ENCODE peak calls at places on chromosomes 3 and 15, in eight cellular contexts. E is SJSA1; R is T-helper 2 cell; G is BE2C; J is nucleus accumbens; Y is stimulated activated CD4-positive, alpha-beta T cell treated with anti-CD3 and anti-CD28 coated beads, Interleukin-1b, Interleukin-23, amount 100 ng/mL, for 4 hours; B is mesothelial cell of epicardium; Z is left lung. A is an unnamed sample.

GRCh38 chr3:159187232-159187631 is 385.4 kb downstream of the MFSD1 start:
- DNase-seq in E (no peak), R (no peak), G (peak; percentile 5), J (no peak), Y (no peak), B (no peak), Z (no peak), A (no peak)

GRCh38 chr15:40238927-40239591 is at the start of gene PAK6:
- DNase-seq in E (no peak), R (peak; percentile 22), G (peak; percentile 65), J (peak; percentile 81), Y (peak; percentile 27), B (peak; percentile 72), Z (peak; percentile 80), A (no peak)

GRCh38 chr15:33358303-33358702 is 47.5 kb downstream of the RYR3 start:
- DNase-seq in E (no peak), R (no peak), G (no peak), J (no peak), Y (no peak), B (no peak), Z (no peak), A (no peak)

GRCh38 chr3:116139607-116140006 is 305.7 kb downstream of the LSAMP start:
- DNase-seq in E (no peak), R (no peak), G (peak; percentile 9), J (no peak), Y (no peak), B (no peak), Z (no peak), A (no peak)

GRCh38 chr3:18035641-18036466 is 293.4 kb upstream of the TBC1D5 start:
- DNase-seq in E (no peak), R (no peak), G (no peak), J (no peak), Y (no peak), B (no peak), Z (no peak), A (no peak)

GRCh38 chr15:33693166-33693830 is 275.0 kb upstream of the CHRM5 start:
- DNase-seq in E (no peak), R (no peak), G (peak; percentile 69), J (no peak), Y (no peak), B (no peak), Z (no peak), A (no peak)

GRCh38 chr15:100661161-100661560 is 58.8 kb downstream of the ASB7 start:
- DNase-seq in E (no peak), R (no peak), G (no peak), J (no peak), Y (no peak), B (no peak), Z (no peak), A (no peak)

GRCh38 chr3:128066111-128066510 is 13.9 kb downstream of the SEC61A1 start:
- DNase-seq in E (no peak), R (no peak), G (no peak), J (no peak), Y (no peak), B (no peak), Z (no peak), A (no peak)